ENCODE peak calls at places on chromosomes 12 and 14, in eight cellular contexts. W is AG09309; J is SK-N-MC; K is D721Med; O is stimulated activated naive CD8-positive, alpha-beta T cell treated with anti-CD3 and anti-CD28 coated beads, Interleukin-15, amount 100 ng/mL, for 72 hours; Z is AG10803; N is NCI-H2107; E is T-helper 1 cell. D is an unnamed sample.

GRCh38 chr14:76918751-76919421 is 92.7 kb downstream of the LRRC74A start:
- DNase-seq in W (peak; percentile 96), J (no peak), K (no peak), O (no peak), Z (peak; percentile 99), N (peak; percentile 67), E (no peak), D (peak; percentile 91)

GRCh38 chr14:103740991-103741689 is 25.5 kb downstream of the ZFYVE21 start:
- DNase-seq in W (no peak), J (no peak), K (no peak), O (no peak), Z (peak; percentile 56), N (no peak), E (no peak), D (no peak)

GRCh38 chr12:30970559-30971202 is 44.1 kb downstream of the TSPAN11 start:
- DNase-seq in W (no peak), J (no peak), K (peak; percentile 64), O (no peak), Z (no peak), N (no peak), E (no peak), D (no peak)

GRCh38 chr12:67534046-67534445 is 114.5 kb upstream of the DYRK2 start:
- DNase-seq in W (no peak), J (no peak), K (no peak), O (no peak), Z (no peak), N (no peak), E (no peak), D (no peak)

GRCh38 chr12:109131522-109132050 is 15.2 kb downstream of the ACACB start:
- DNase-seq in W (no peak), J (no peak), K (no peak), O (no peak), Z (peak; percentile 60), N (no peak), E (no peak), D (no peak)

GRCh38 chr14:39203659-39204606 is 28.9 kb downstream of the PNN start:
- DNase-seq in W (no peak), J (no peak), K (no peak), O (no peak), Z (no peak), N (no peak), E (no peak), D (peak; percentile 31)

GRCh38 chr12:112111931-112112330 is 3.3 kb upstream of the NAA25 start:
- DNase-seq in W (no peak), J (no peak), K (no peak), O (no peak), Z (no peak), N (no peak), E (no peak), D (no peak)

GRCh38 chr14:100165376-100165775 is 5.9 kb upstream of the DEGS2 start:
- DNase-seq in W (no peak), J (no peak), K (no peak), O (no peak), Z (no peak), N (no peak), E (no peak), D (no peak)

GRCh38 chr14:24179961-24180726 is 8.3 kb downstream of the REC8 start:
- DNase-seq in W (peak; percentile 79), J (no peak), K (no peak), O (no peak), Z (peak; percentile 85), N (peak; percentile 75), E (no peak), D (no peak)

GRCh38 chr14:96867634-96868033 is 70.5 kb downstream of the VRK1 start:
- DNase-seq in W (no peak), J (no peak), K (no peak), O (no peak), Z (no peak), N (no peak), E (no peak), D (no peak)

GRCh38 chr12:120376416-120376815 is 7.5 kb upstream of the MSI1 start:
- DNase-seq in W (no peak), J (no peak), K (no peak), O (no peak), Z (no peak), N (no peak), E (no peak), D (no peak)

GRCh38 chr12:66910366-66910974 is 231.6 kb upstream of the GRIP1 start:
- DNase-seq in W (no peak), J (no peak), K (no peak), O (no peak), Z (no peak), N (no peak), E (no peak), D (no peak)

GRCh38 chr14:56216631-56217379 is 98.6 kb downstream of the PELI2 start:
- DNase-seq in W (no peak), J (peak; percentile 58), K (no peak), O (no peak), Z (peak; percentile 42), N (no peak), E (no peak), D (no peak)

GRCh38 chr12:79108962-79109361 is 244.4 kb downstream of the SYT1 start:
- DNase-seq in W (no peak), J (no peak), K (no peak), O (no peak), Z (no peak), N (no peak), E (no peak), D (no peak)

GRCh38 chr12:41739066-41739465 is 405.6 kb downstream of the GXYLT1 start:
- DNase-seq in W (no peak), J (no peak), K (no peak), O (no peak), Z (no peak), N (no peak), E (no peak), D (no peak)

GRCh38 chr12:6952121-6952859 is 1.1 kb downstream of the PTPN6 start:
- DNase-seq in W (no peak), J (no peak), K (no peak), O (no peak), Z (no peak), N (no peak), E (no peak), D (no peak)

GRCh38 chr14:61475316-61475715 is 153.9 kb downstream of the PRKCH start:
- DNase-seq in W (no peak), J (no peak), K (no peak), O (no peak), Z (peak; percentile 81), N (peak; percentile 65), E (no peak), D (no peak)

GRCh38 chr12:93361159-93361919 is 16.4 kb upstream of the NUDT4 start:
- DNase-seq in W (peak; percentile 70), J (no peak), K (no peak), O (no peak), Z (peak; percentile 91), N (peak; percentile 43), E (no peak), D (no peak)

GRCh38 chr14:90903101-90903500 is 86.9 kb upstream of the TTC7B start:
- DNase-seq in W (peak; percentile 8), J (peak; percentile 24), K (no peak), O (peak; percentile 48), Z (peak; percentile 55), N (peak; percentile 45), E (no peak), D (peak; percentile 74)

GRCh38 chr12:89702503-89702902 is 6.1 kb downstream of the ATP2B1 start:
- DNase-seq in W (no peak), J (no peak), K (no peak), O (no peak), Z (no peak), N (no peak), E (no peak), D (no peak)

GRCh38 chr12:47120736-47121135 is 41.0 kb upstream of the AMIGO2 start:
- DNase-seq in W (no peak), J (no peak), K (no peak), O (no peak), Z (no peak), N (no peak), E (no peak), D (no peak)

GRCh38 chr14:100303925-100304324 is 2.3 kb downstream of the SLC25A29 start:
- DNase-seq in W (no peak), J (no peak), K (no peak), O (no peak), Z (no peak), N (no peak), E (no peak), D (no peak)

GRCh38 chr14:50948205-50948604 is 3.9 kb upstream of the PYGL start:
- DNase-seq in W (no peak), J (no peak), K (no peak), O (no peak), Z (no peak), N (no peak), E (no peak), D (no peak)

GRCh38 chr14:51822499-51822898 is 37.9 kb upstream of the GNG2 start:
- DNase-seq in W (no peak), J (no peak), K (no peak), O (no peak), Z (peak; percentile 29), N (no peak), E (no peak), D (no peak)

GRCh38 chr12:78194448-78194847 is 363.8 kb downstream of the NAV3 start:
- DNase-seq in W (peak; percentile 92), J (no peak), K (no peak), O (no peak), Z (peak; percentile 98), N (no peak), E (no peak), D (no peak)

GRCh38 chr12:6771091-6771495 is 1.2 kb upstream of the LAG3 start:
- DNase-seq in W (no peak), J (no peak), K (no peak), O (no peak), Z (no peak), N (no peak), E (no peak), D (no peak)

GRCh38 chr14:63543826-63544320 is 696 bp upstream of the PPP2R5E start:
- DNase-seq in W (no peak), J (no peak), K (no peak), O (no peak), Z (no peak), N (no peak), E (no peak), D (no peak)

GRCh38 chr12:51887476-51888315 is at the start of gene ANKRD33:
- DNase-seq in W (no peak), J (no peak), K (peak; percentile 98), O (no peak), Z (no peak), N (no peak), E (no peak), D (peak; percentile 67)